ENCODE peak calls at places on chromosomes 11 and 22, in seven cellular contexts. H is AG10803, L is left ventricle myocardium inferior, X is foreskin fibroblast, F is Peyer's patch, K is coronary artery, O is mammary epithelial cell. V is an unnamed sample.

GRCh38 chr11:10540546-10540914 is 457 bp downstream of the RNF141 start:
- DNase-seq in X (peak), L (no peak), H (peak), O (peak), F (peak), K (no peak), V (peak)

GRCh38 chr22:47009304-47010101 is 247.1 kb downstream of the TBC1D22A start:
- DNase-seq in H (no peak), O (no peak), K (no peak), L (no peak), F (no peak), X (no peak), V (no peak)

GRCh38 chr22:35705141-35705540 is 12.5 kb upstream of the APOL5 start:
- DNase-seq in H (peak), O (peak), X (peak), F (no peak), L (no peak), K (no peak), V (peak)

GRCh38 chr11:113507341-113507740 is 32.1 kb upstream of the DRD2 start:
- DNase-seq in L (no peak), F (no peak), X (no peak), H (no peak), O (peak), K (peak), V (no peak)

GRCh38 chr11:84673753-84674152 is 953.4 kb downstream of the DLG2 start:
- DNase-seq in K (no peak), X (peak), F (no peak), H (peak), O (no peak), L (no peak), V (peak)

GRCh38 chr11:108221981-108222685 is at the start of gene NPAT:
- DNase-seq in K (no peak), O (no peak), L (no peak), F (peak), H (no peak), X (no peak), V (no peak)

GRCh38 chr11:128343870-128344269 is 243.5 kb downstream of the ETS1 start:
- DNase-seq in K (no peak), F (no peak), L (no peak), H (no peak), X (no peak), O (peak), V (peak)

GRCh38 chr11:95650271-95650670 is 139.3 kb downstream of the FAM76B start:
- DNase-seq in H (no peak), X (no peak), L (no peak), K (no peak), O (no peak), F (no peak), V (no peak)

GRCh38 chr11:67640021-67640757 is 626 bp upstream of the TBX10 start:
- DNase-seq in H (peak), K (no peak), F (peak), O (no peak), X (peak), L (no peak), V (peak)

GRCh38 chr11:47271961-47272661 is 2.2 kb downstream of the MADD start:
- DNase-seq in F (peak), O (no peak), L (peak), K (no peak), H (no peak), X (no peak), V (no peak)

GRCh38 chr22:44385781-44386180 is 73.0 kb upstream of the SHISAL1 start:
- DNase-seq in H (no peak), O (no peak), F (no peak), L (no peak), X (no peak), K (no peak), V (no peak)

GRCh38 chr11:94171693-94172440 is 43.2 kb downstream of the PANX1 start:
- DNase-seq in L (no peak), X (peak), F (peak), K (no peak), H (peak), O (peak), V (no peak)

DNA sequence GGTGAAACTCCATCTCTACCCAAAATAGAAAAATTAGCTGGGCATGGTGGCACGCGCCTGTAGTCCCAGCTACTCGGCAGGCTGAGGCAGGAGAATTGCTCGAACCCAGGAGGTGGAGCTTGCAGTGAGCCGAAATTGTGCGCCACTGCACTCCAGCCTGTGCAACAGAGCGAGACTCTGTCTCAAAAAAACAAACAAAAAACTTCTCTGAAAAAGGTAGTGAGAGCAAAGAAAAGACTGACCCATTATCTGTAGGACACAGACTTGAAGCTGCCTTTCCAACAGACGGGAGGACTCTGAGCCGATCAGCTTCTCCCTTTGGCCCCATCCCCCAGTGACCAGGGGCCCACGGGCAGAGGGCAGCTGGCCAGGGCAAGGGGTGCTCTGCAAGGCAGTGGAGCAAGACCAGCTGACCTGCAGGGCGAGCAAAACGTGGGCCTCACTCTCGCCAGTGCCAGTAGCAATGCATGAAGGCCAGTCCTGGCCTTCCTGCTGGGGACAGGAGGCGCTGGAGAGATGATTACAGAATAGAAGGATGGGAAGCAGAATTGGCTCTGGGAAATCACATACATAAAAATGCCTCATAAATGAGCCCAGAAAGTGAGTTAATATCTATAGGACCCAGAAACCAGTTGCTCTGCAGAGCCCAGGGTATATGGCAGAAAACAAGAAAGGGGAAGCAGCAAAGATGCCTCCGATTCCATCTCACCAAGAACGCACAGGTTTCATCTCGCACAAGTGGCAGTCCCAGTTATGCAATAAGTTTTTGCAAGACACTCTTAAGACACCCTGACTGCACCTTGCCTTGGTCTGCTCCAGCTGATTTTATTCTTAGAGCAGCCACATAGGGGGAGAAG is 2.8 kb downstream of the EHD1 start:
- DNase-seq in O (no peak), H (no peak), K (no peak), L (no peak), X (no peak), F (peak), V (no peak)
- H3K4me3 ChIP-seq in O (no peak), H (peak), K (peak), L (peak), X (peak), F (peak), V (no peak)

GRCh38 chr22:21593406-21594232 is 26.1 kb downstream of the UBE2L3 start:
- DNase-seq in L (peak), H (no peak), F (no peak), K (no peak), O (no peak), X (no peak), V (no peak)
- TF ChIP-seq CTCF in L (peak), H (peak), F (peak), K (no peak), O (peak), X (peak), V (peak)

DNA sequence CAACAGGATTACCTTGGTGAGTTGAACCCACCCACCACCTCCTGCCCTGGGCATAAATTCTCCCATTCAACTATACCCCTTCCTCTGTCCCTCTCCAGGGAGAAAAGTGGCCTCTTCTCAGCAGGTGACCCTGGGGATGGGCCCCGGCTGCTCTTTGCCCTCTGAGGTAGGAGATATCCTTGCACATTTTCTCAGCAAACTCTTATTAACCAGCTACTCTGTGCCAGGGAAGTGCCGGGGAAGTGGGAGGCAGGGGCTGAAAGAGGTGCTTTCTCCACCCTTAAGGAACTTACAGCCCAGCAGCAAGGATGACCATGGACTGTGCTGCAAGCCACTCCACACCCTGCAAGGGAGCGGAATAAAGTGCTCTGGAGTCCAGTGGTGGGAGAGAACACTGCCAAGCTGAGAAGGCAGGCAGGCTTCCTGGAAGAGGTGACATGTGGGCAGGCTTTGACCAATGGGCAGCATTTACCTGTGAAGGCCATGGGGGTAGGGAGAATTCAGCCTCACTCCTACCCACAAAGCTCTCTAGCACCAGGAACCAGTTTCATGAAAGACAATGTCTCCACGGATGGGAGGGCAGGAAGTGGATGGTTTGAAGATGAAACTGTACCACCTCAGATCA is 21.9 kb upstream of the OAF start:
- DNase-seq in L (no peak), X (no peak), K (no peak), O (no peak), H (no peak), F (no peak), V (no peak)
- H3K4me3 ChIP-seq in L (no peak), X (no peak), K (no peak), O (no peak), H (no peak), F (peak), V (no peak)

GRCh38 chr11:132278801-132279574 is 908.6 kb downstream of the NTM start:
- DNase-seq in F (no peak), O (peak), K (no peak), H (peak), X (peak), L (no peak), V (peak)
- TF ChIP-seq CTCF in F (peak), O (peak), K (no peak), H (peak), X (peak), L (peak), V (peak)

DNA sequence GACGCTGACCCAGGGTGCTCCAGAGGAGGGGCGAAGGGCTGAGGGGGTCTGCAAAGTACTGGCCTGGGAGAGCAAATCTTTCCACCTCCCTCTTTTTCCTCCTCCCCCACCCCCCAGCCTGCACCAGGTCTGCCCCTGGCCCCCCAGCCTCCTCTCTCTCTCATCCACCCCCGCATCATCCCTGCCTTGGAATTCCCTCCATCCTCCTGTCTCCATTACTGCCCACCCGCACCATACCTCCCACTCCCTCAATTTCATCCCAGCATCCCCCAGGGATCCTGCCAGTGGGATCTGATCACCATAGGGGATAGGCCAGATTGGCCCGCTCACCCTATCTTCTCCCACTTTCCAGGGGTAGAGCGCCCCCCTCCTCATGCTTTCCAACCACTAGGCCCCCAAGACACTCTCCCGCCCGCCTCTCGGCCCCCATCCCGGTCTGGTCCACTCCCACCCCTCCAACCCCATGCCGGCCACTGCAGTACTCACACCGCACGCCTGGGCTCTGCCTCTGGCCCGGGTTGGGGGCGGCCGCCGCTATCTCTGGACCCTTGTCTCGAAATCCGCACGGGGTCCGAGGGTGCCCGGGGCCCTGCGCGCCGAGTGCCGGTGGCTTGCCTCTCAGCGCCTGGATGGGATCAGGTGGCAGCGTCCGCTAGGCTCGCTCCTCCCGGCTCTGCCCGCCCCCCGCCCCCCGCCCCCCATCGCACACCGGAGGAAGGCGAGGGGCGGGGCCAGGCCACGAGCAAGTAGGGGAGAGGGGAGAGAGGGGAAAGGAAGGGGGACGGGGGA is at the start of gene GAL3ST3:
- DNase-seq in H (no peak), X (no peak), F (no peak), K (no peak), L (no peak), O (no peak), V (no peak)
- H3K4me3 ChIP-seq in H (no peak), X (no peak), F (no peak), K (peak), L (peak), O (no peak), V (no peak)

DNA sequence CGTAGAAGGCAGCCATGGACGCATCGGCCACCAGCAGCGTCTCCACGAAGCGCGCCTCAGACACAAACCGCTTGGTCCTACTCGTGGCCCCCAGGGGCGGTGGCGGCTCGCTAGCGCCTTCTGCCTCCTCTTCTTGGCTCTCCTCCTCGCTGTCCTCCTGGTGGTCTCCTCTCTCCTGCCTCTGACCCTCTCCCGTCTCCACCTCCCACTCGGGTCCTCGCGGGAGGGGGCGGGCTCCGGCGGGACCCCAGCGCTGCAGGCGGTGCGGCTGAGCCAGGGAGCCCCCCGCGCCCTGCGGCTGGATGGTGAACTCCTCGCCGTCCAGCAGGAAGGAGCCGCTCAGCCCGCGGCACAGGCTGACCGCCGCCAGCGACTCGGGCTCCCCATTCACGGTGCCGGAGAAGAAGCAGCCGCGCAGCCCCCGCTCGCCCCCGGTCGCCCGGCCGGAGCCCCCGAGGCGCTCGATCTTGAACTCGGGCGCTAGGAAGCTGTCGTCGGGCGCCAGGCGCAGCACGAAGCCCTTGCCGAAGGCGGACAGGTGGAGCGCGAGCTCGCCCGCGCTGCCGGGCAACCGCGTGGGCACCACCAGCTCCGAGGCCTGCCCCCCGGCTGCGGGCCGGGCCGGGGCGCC is 713 bp downstream of the ADAMTS8 start:
- DNase-seq in X (peak), H (no peak), O (no peak), L (peak), F (no peak), K (no peak), V (no peak)
- TF ChIP-seq CTCF in X (no peak), H (peak), O (no peak), L (peak), F (no peak), K (no peak), V (no peak)

DNA sequence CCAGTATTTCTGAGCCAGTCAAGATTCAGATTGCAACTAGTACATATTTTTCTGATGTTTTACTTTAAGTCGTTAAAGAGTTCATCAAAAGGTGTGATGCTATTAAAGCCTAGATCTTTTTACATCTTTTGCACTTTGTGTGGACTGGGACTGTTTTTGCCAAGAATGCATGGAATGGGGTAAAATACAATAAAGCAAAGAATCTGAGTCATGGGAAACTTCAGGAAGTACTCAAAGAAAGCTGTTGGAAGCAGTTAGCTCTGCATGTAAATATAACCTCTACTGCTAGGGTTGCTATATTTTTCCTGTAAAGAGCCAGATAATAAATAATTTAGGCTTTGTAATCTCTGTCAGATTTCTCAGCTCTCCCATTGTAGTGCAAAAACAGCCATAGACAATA is 20.9 kb downstream of the ATXN10 start:
- DNase-seq in H (peak), L (no peak), K (no peak), F (no peak), O (no peak), X (peak), V (no peak)
- H3K4me3 ChIP-seq in H (no peak), L (no peak), K (no peak), F (no peak), O (no peak), X (no peak), V (no peak)